ENCODE peak calls at places on chromosomes 4 and X, in ten cellular contexts. One of them, this sample, is unnamed.
A peak's percentile ranks its signal among the peaks of the same experiment; 100 is the strongest.

GRCh38 chrX:19599253-19599652 is 83.9 kb upstream of the MAP3K15 start:
- DNase-seq in kidney epithelial cell: no peak
- DNase-seq in lower leg skin: peak; percentile 50
- DNase-seq in CD8-positive, alpha-beta T cell: no peak
- DNase-seq in brain microvascular endothelial cell: no peak
- DNase-seq in colonic mucosa: no peak
- DNase-seq in heart left ventricle: no peak
- DNase-seq in cardiac muscle cell: no peak
- DNase-seq in left ventricle myocardium inferior: no peak
- DNase-seq in IMR-90: no peak
- DNase-seq in this sample: no peak

GRCh38 chrX:150205011-150205410 is 158.1 kb upstream of the MAMLD1 start:
- DNase-seq in brain microvascular endothelial cell: no peak
- DNase-seq in kidney epithelial cell: no peak
- DNase-seq in CD8-positive, alpha-beta T cell: no peak
- DNase-seq in left ventricle myocardium inferior: no peak
- DNase-seq in colonic mucosa: no peak
- DNase-seq in lower leg skin: peak; percentile 59
- DNase-seq in IMR-90: no peak
- DNase-seq in cardiac muscle cell: peak; percentile 52
- DNase-seq in heart left ventricle: no peak
- DNase-seq in this sample: no peak

GRCh38 chr4:127672111-127672510 is 39.4 kb downstream of the INTU start:
- DNase-seq in brain microvascular endothelial cell: no peak
- DNase-seq in colonic mucosa: no peak
- DNase-seq in IMR-90: no peak
- DNase-seq in heart left ventricle: no peak
- DNase-seq in kidney epithelial cell: no peak
- DNase-seq in lower leg skin: no peak
- DNase-seq in CD8-positive, alpha-beta T cell: no peak
- DNase-seq in cardiac muscle cell: no peak
- DNase-seq in left ventricle myocardium inferior: no peak
- DNase-seq in this sample: no peak

GRCh38 chr4:188822698-188823097 is 683.5 kb downstream of the TRIML1 start:
- DNase-seq in colonic mucosa: no peak
- DNase-seq in CD8-positive, alpha-beta T cell: no peak
- DNase-seq in lower leg skin: no peak
- DNase-seq in heart left ventricle: no peak
- DNase-seq in kidney epithelial cell: no peak
- DNase-seq in IMR-90: no peak
- DNase-seq in brain microvascular endothelial cell: no peak
- DNase-seq in left ventricle myocardium inferior: no peak
- DNase-seq in cardiac muscle cell: no peak
- DNase-seq in this sample: no peak

GRCh38 chrX:53356186-53356585 is 66.3 kb downstream of the SMC1A start:
- DNase-seq in left ventricle myocardium inferior: no peak
- DNase-seq in colonic mucosa: no peak
- DNase-seq in brain microvascular endothelial cell: peak; percentile 6
- DNase-seq in heart left ventricle: no peak
- DNase-seq in cardiac muscle cell: peak; percentile 13
- DNase-seq in kidney epithelial cell: no peak
- DNase-seq in CD8-positive, alpha-beta T cell: no peak
- DNase-seq in IMR-90: no peak
- DNase-seq in lower leg skin: no peak
- DNase-seq in this sample: peak; percentile 4

GRCh38 chr4:74654230-74654681 is 140.1 kb downstream of the BTC start:
- DNase-seq in CD8-positive, alpha-beta T cell: no peak
- DNase-seq in kidney epithelial cell: peak; percentile 82
- DNase-seq in IMR-90: peak; percentile 43
- DNase-seq in heart left ventricle: no peak
- DNase-seq in left ventricle myocardium inferior: no peak
- DNase-seq in lower leg skin: no peak
- DNase-seq in cardiac muscle cell: no peak
- DNase-seq in brain microvascular endothelial cell: peak; percentile 51
- DNase-seq in colonic mucosa: peak; percentile 35
- DNase-seq in this sample: peak; percentile 3

GRCh38 chrX:103356023-103356798 is at the start of gene TCEAL9:
- DNase-seq in CD8-positive, alpha-beta T cell: no peak
- DNase-seq in IMR-90: peak; percentile 83
- DNase-seq in left ventricle myocardium inferior: peak; percentile 42
- DNase-seq in cardiac muscle cell: peak; percentile 88
- DNase-seq in colonic mucosa: peak; percentile 64
- DNase-seq in heart left ventricle: peak; percentile 61
- DNase-seq in kidney epithelial cell: peak; percentile 16
- DNase-seq in brain microvascular endothelial cell: peak; percentile 65
- DNase-seq in lower leg skin: no peak
- DNase-seq in this sample: peak; percentile 40

GRCh38 chr4:89981789-89982334 is 87.2 kb downstream of the MMRN1 start:
- DNase-seq in kidney epithelial cell: no peak
- DNase-seq in CD8-positive, alpha-beta T cell: no peak
- DNase-seq in cardiac muscle cell: no peak
- DNase-seq in lower leg skin: no peak
- DNase-seq in IMR-90: no peak
- DNase-seq in left ventricle myocardium inferior: no peak
- DNase-seq in brain microvascular endothelial cell: no peak
- DNase-seq in colonic mucosa: no peak
- DNase-seq in heart left ventricle: no peak
- DNase-seq in this sample: no peak

GRCh38 chr4:163482197-163482596 is 8.6 kb upstream of the TKTL2 start:
- DNase-seq in brain microvascular endothelial cell: no peak
- DNase-seq in cardiac muscle cell: no peak
- DNase-seq in CD8-positive, alpha-beta T cell: no peak
- DNase-seq in colonic mucosa: no peak
- DNase-seq in left ventricle myocardium inferior: no peak
- DNase-seq in IMR-90: no peak
- DNase-seq in heart left ventricle: no peak
- DNase-seq in kidney epithelial cell: no peak
- DNase-seq in lower leg skin: no peak
- DNase-seq in this sample: peak; percentile 35

GRCh38 chrX:46561931-46562721 is 11.4 kb upstream of the CHST7 start:
- DNase-seq in IMR-90: no peak
- DNase-seq in lower leg skin: peak; percentile 59
- DNase-seq in brain microvascular endothelial cell: no peak
- DNase-seq in colonic mucosa: peak; percentile 22
- DNase-seq in kidney epithelial cell: no peak
- DNase-seq in left ventricle myocardium inferior: no peak
- DNase-seq in CD8-positive, alpha-beta T cell: no peak
- DNase-seq in heart left ventricle: no peak
- DNase-seq in cardiac muscle cell: no peak
- DNase-seq in this sample: peak; percentile 92

GRCh38 chr4:39636786-39637185 is 1.9 kb downstream of the SMIM14 start:
- DNase-seq in left ventricle myocardium inferior: no peak
- DNase-seq in colonic mucosa: no peak
- DNase-seq in cardiac muscle cell: no peak
- DNase-seq in brain microvascular endothelial cell: peak; percentile 35
- DNase-seq in lower leg skin: peak; percentile 10
- DNase-seq in heart left ventricle: no peak
- DNase-seq in CD8-positive, alpha-beta T cell: no peak
- DNase-seq in kidney epithelial cell: no peak
- DNase-seq in IMR-90: peak; percentile 31
- DNase-seq in this sample: peak; percentile 54

GRCh38 chr4:159016527-159017137 is 86.2 kb upstream of the RAPGEF2 start:
- DNase-seq in kidney epithelial cell: peak; percentile 29
- DNase-seq in IMR-90: peak; percentile 22
- DNase-seq in colonic mucosa: no peak
- DNase-seq in cardiac muscle cell: peak; percentile 55
- DNase-seq in brain microvascular endothelial cell: no peak
- DNase-seq in left ventricle myocardium inferior: no peak
- DNase-seq in lower leg skin: no peak
- DNase-seq in heart left ventricle: no peak
- DNase-seq in CD8-positive, alpha-beta T cell: no peak
- DNase-seq in this sample: peak; percentile 69

GRCh38 chrX:21639775-21640174 is 18.4 kb downstream of the KLHL34 start:
- DNase-seq in left ventricle myocardium inferior: no peak
- DNase-seq in IMR-90: no peak
- DNase-seq in CD8-positive, alpha-beta T cell: no peak
- DNase-seq in lower leg skin: no peak
- DNase-seq in heart left ventricle: no peak
- DNase-seq in cardiac muscle cell: no peak
- DNase-seq in brain microvascular endothelial cell: no peak
- DNase-seq in colonic mucosa: no peak
- DNase-seq in kidney epithelial cell: no peak
- DNase-seq in this sample: no peak

GRCh38 chrX:20352504-20352903 is 85.8 kb upstream of the RPS6KA3 start:
- DNase-seq in heart left ventricle: no peak
- DNase-seq in kidney epithelial cell: no peak
- DNase-seq in colonic mucosa: no peak
- DNase-seq in IMR-90: no peak
- DNase-seq in CD8-positive, alpha-beta T cell: no peak
- DNase-seq in left ventricle myocardium inferior: no peak
- DNase-seq in cardiac muscle cell: no peak
- DNase-seq in lower leg skin: no peak
- DNase-seq in brain microvascular endothelial cell: no peak
- DNase-seq in this sample: peak; percentile 3

GRCh38 chrX:139287155-139287924 is 243.2 kb upstream of the F9 start:
- DNase-seq in left ventricle myocardium inferior: no peak
- DNase-seq in IMR-90: no peak
- DNase-seq in lower leg skin: no peak
- DNase-seq in brain microvascular endothelial cell: no peak
- DNase-seq in cardiac muscle cell: no peak
- DNase-seq in heart left ventricle: no peak
- DNase-seq in colonic mucosa: peak; percentile 30
- DNase-seq in kidney epithelial cell: no peak
- DNase-seq in CD8-positive, alpha-beta T cell: no peak
- DNase-seq in this sample: no peak

GRCh38 chr4:16225139-16225538 is 1.1 kb downstream of the TAPT1 start:
- DNase-seq in cardiac muscle cell: peak; percentile 47
- DNase-seq in heart left ventricle: no peak
- DNase-seq in lower leg skin: no peak
- DNase-seq in IMR-90: peak; percentile 41
- DNase-seq in colonic mucosa: no peak
- DNase-seq in CD8-positive, alpha-beta T cell: no peak
- DNase-seq in kidney epithelial cell: no peak
- DNase-seq in left ventricle myocardium inferior: no peak
- DNase-seq in brain microvascular endothelial cell: no peak
- DNase-seq in this sample: peak; percentile 42
- TF ChIP-seq CTCF in cardiac muscle cell: no peak
- TF ChIP-seq CTCF in heart left ventricle: no peak
- TF ChIP-seq CTCF in lower leg skin: no peak
- TF ChIP-seq CTCF in IMR-90: no peak
- TF ChIP-seq CTCF in colonic mucosa: no peak
- TF ChIP-seq CTCF in CD8-positive, alpha-beta T cell: no peak
- TF ChIP-seq CTCF in kidney epithelial cell: no peak
- TF ChIP-seq CTCF in left ventricle myocardium inferior: no peak
- TF ChIP-seq CTCF in brain microvascular endothelial cell: no peak
- TF ChIP-seq CTCF in this sample: no peak

GRCh38 chr4:7812191-7812860 is 127.3 kb downstream of the AFAP1 start:
- DNase-seq in CD8-positive, alpha-beta T cell: no peak
- DNase-seq in kidney epithelial cell: no peak
- DNase-seq in IMR-90: peak; percentile 56
- DNase-seq in heart left ventricle: no peak
- DNase-seq in brain microvascular endothelial cell: no peak
- DNase-seq in cardiac muscle cell: no peak
- DNase-seq in left ventricle myocardium inferior: no peak
- DNase-seq in colonic mucosa: no peak
- DNase-seq in lower leg skin: peak; percentile 40
- DNase-seq in this sample: no peak
- H3K4me3 ChIP-seq in CD8-positive, alpha-beta T cell: no peak overlapping the region
- H3K4me3 ChIP-seq in kidney epithelial cell: no peak overlapping the region
- H3K4me3 ChIP-seq in IMR-90: no peak overlapping the region
- H3K4me3 ChIP-seq in heart left ventricle: no peak overlapping the region
- H3K4me3 ChIP-seq in brain microvascular endothelial cell: no peak overlapping the region
- H3K4me3 ChIP-seq in cardiac muscle cell: no peak overlapping the region
- H3K4me3 ChIP-seq in left ventricle myocardium inferior: no peak overlapping the region
- H3K4me3 ChIP-seq in colonic mucosa: no peak overlapping the region
- H3K4me3 ChIP-seq in lower leg skin: no peak overlapping the region
- H3K4me3 ChIP-seq in this sample: no peak overlapping the region

GRCh38 chr4:17124767-17125166 is 226.3 kb upstream of the LDB2 start:
- DNase-seq in brain microvascular endothelial cell: no peak
- DNase-seq in colonic mucosa: no peak
- DNase-seq in IMR-90: no peak
- DNase-seq in cardiac muscle cell: no peak
- DNase-seq in kidney epithelial cell: no peak
- DNase-seq in left ventricle myocardium inferior: no peak
- DNase-seq in CD8-positive, alpha-beta T cell: no peak
- DNase-seq in lower leg skin: no peak
- DNase-seq in heart left ventricle: no peak
- DNase-seq in this sample: no peak

GRCh38 chr4:17126306-17126978 is 228.0 kb upstream of the LDB2 start:
- DNase-seq in cardiac muscle cell: no peak
- DNase-seq in kidney epithelial cell: no peak
- DNase-seq in brain microvascular endothelial cell: no peak
- DNase-seq in heart left ventricle: no peak
- DNase-seq in IMR-90: no peak
- DNase-seq in colonic mucosa: no peak
- DNase-seq in lower leg skin: no peak
- DNase-seq in CD8-positive, alpha-beta T cell: no peak
- DNase-seq in left ventricle myocardium inferior: no peak
- DNase-seq in this sample: no peak

GRCh38 chr4:17115546-17115945 is 217.1 kb upstream of the LDB2 start:
- DNase-seq in brain microvascular endothelial cell: no peak
- DNase-seq in IMR-90: no peak
- DNase-seq in cardiac muscle cell: no peak
- DNase-seq in heart left ventricle: no peak
- DNase-seq in left ventricle myocardium inferior: no peak
- DNase-seq in lower leg skin: no peak
- DNase-seq in colonic mucosa: no peak
- DNase-seq in kidney epithelial cell: no peak
- DNase-seq in CD8-positive, alpha-beta T cell: no peak
- DNase-seq in this sample: no peak

GRCh38 chr4:17117746-17118145 is 219.3 kb upstream of the LDB2 start:
- DNase-seq in CD8-positive, alpha-beta T cell: no peak
- DNase-seq in colonic mucosa: no peak
- DNase-seq in IMR-90: peak; percentile 41
- DNase-seq in lower leg skin: no peak
- DNase-seq in kidney epithelial cell: no peak
- DNase-seq in left ventricle myocardium inferior: no peak
- DNase-seq in heart left ventricle: no peak
- DNase-seq in brain microvascular endothelial cell: no peak
- DNase-seq in cardiac muscle cell: no peak
- DNase-seq in this sample: no peak

DNA sequence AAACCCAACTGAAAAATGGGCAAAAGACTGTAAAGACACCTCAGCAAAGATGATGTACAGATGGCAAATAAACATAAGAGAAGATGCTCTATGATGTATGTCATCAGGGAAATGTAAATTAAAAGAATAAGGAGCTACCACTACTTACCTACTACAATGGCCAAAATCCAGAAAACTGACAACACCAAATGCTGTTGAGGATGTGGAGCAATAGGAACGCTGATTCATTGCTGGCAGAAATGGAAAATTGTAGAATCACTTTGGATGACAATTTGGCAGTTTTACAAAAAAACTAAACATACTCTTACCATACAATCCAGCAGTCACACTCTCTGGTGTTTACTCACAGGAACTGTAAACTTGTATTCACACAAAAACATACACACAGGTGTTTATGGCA is 222.3 kb upstream of the LDB2 start:
- DNase-seq in left ventricle myocardium inferior: no peak
- DNase-seq in CD8-positive, alpha-beta T cell: no peak
- DNase-seq in colonic mucosa: no peak
- DNase-seq in lower leg skin: no peak
- DNase-seq in brain microvascular endothelial cell: no peak
- DNase-seq in kidney epithelial cell: no peak
- DNase-seq in IMR-90: peak; percentile 18
- DNase-seq in cardiac muscle cell: peak; percentile 57
- DNase-seq in heart left ventricle: no peak
- DNase-seq in this sample: no peak
- TF ChIP-seq CTCF in left ventricle myocardium inferior: no peak
- TF ChIP-seq CTCF in CD8-positive, alpha-beta T cell: no peak
- TF ChIP-seq CTCF in colonic mucosa: no peak
- TF ChIP-seq CTCF in lower leg skin: no peak
- TF ChIP-seq CTCF in brain microvascular endothelial cell: no peak
- TF ChIP-seq CTCF in kidney epithelial cell: no peak
- TF ChIP-seq CTCF in IMR-90: no peak
- TF ChIP-seq CTCF in cardiac muscle cell: no peak
- TF ChIP-seq CTCF in heart left ventricle: no peak
- TF ChIP-seq CTCF in this sample: no peak

GRCh38 chrX:153495362-153495751 is 577 bp downstream of the BGN start:
- DNase-seq in IMR-90: peak; percentile 37
- DNase-seq in left ventricle myocardium inferior: peak; percentile 31
- DNase-seq in CD8-positive, alpha-beta T cell: no peak
- DNase-seq in colonic mucosa: no peak
- DNase-seq in kidney epithelial cell: no peak
- DNase-seq in heart left ventricle: no peak
- DNase-seq in brain microvascular endothelial cell: no peak
- DNase-seq in cardiac muscle cell: peak; percentile 62
- DNase-seq in lower leg skin: no peak
- DNase-seq in this sample: no peak
- H3K4me3 ChIP-seq in IMR-90: peak overlapping the region; percentile 70
- H3K4me3 ChIP-seq in left ventricle myocardium inferior: peak overlapping the region; percentile 62
- H3K4me3 ChIP-seq in CD8-positive, alpha-beta T cell: no peak overlapping the region
- H3K4me3 ChIP-seq in colonic mucosa: no peak overlapping the region
- H3K4me3 ChIP-seq in kidney epithelial cell: peak overlapping the region; percentile 24
- H3K4me3 ChIP-seq in heart left ventricle: peak overlapping the region; percentile 65
- H3K4me3 ChIP-seq in brain microvascular endothelial cell: peak overlapping the region; percentile 72
- H3K4me3 ChIP-seq in cardiac muscle cell: no peak overlapping the region
- H3K4me3 ChIP-seq in lower leg skin: no peak overlapping the region
- H3K4me3 ChIP-seq in this sample: no peak overlapping the region